ENCODE peak calls at places on chromosomes 11 and 22, in four cellular contexts. Z is trophoblast cell, O is neuronal stem cell, S is H1. C is an unnamed sample.

GRCh38 chr22:31346733-31347250 is 646 bp upstream of the PATZ1 start:
- DNase-seq in Z (peak), O (peak), S (no peak), C (peak)

GRCh38 chr11:8698379-8698851 is 15.8 kb downstream of the RPL27A start:
- DNase-seq in Z (no peak), O (no peak), S (no peak), C (no peak)

GRCh38 chr11:101553891-101554292 is 29.9 kb downstream of the TRPC6 start:
- DNase-seq in S (no peak), Z (peak), O (no peak), C (peak)

GRCh38 chr11:119262668-119263351 is 54.1 kb downstream of the MCAM start:
- DNase-seq in Z (no peak), O (no peak), S (no peak), C (peak)

GRCh38 chr22:17430298-17430900 is 61.1 kb downstream of the CECR2 start:
- DNase-seq in O (no peak), S (no peak), Z (no peak), C (no peak)

GRCh38 chr11:71491531-71492329 is 35.3 kb upstream of the KRTAP5-7 start:
- DNase-seq in Z (no peak), O (no peak), S (no peak), C (no peak)

GRCh38 chr22:37906364-37907008 is 389 bp downstream of the MICALL1 start:
- DNase-seq in Z (no peak), O (no peak), S (no peak), C (peak)

GRCh38 chr11:11056749-11057471 is 199.1 kb upstream of the ZBED5 start:
- DNase-seq in O (no peak), S (no peak), Z (no peak), C (no peak)

GRCh38 chr22:37661160-37661924 is 2.8 kb downstream of the PDXP start:
- DNase-seq in S (no peak), O (no peak), Z (peak), C (peak)

GRCh38 chr22:46066691-46067090 is 83.6 kb upstream of the PPARA start:
- DNase-seq in S (no peak), O (no peak), Z (no peak), C (no peak)

GRCh38 chr22:46612904-46613605 is 7.1 kb upstream of the GRAMD4 start:
- DNase-seq in S (no peak), O (no peak), Z (no peak), C (peak)

GRCh38 chr11:96342131-96342970 is 644 bp downstream of the MAML2 start:
- DNase-seq in Z (no peak), O (peak), S (no peak), C (no peak)

GRCh38 chr11:18312663-18313420 is 9.1 kb downstream of the HPS5 start:
- DNase-seq in S (no peak), O (no peak), Z (peak), C (peak)

GRCh38 chr11:69374110-69374981 is 80.4 kb downstream of the MYEOV start:
- DNase-seq in S (no peak), O (no peak), Z (no peak), C (no peak)

GRCh38 chr11:27795955-27796861 is 96.0 kb upstream of the BDNF start:
- DNase-seq in S (peak), Z (no peak), O (peak), C (peak)

GRCh38 chr11:111541209-111542061 is 915 bp downstream of the LAYN start:
- DNase-seq in S (no peak), O (peak), Z (peak), C (peak)

GRCh38 chr22:18100781-18101180 is 9.8 kb upstream of the TUBA8 start:
- DNase-seq in S (no peak), Z (no peak), O (no peak), C (no peak)

GRCh38 chr22:37659897-37660708 is 1.6 kb downstream of the PDXP start:
- DNase-seq in S (no peak), Z (no peak), O (no peak), C (no peak)

GRCh38 chr22:19766235-19766505 is 5.6 kb downstream of the TBX1 start:
- DNase-seq in S (no peak), O (no peak), Z (peak), C (no peak)

GRCh38 chr22:23181763-23182288 is 1.5 kb downstream of the BCR start:
- DNase-seq in Z (no peak), O (no peak), S (no peak), C (no peak)

GRCh38 chr11:30206249-30206996 is 24.4 kb upstream of the FSHB start:
- DNase-seq in O (no peak), Z (no peak), S (no peak), C (no peak)

GRCh38 chr11:5275369-5276110 is 5.8 kb upstream of the HBE1 start:
- DNase-seq in O (no peak), Z (no peak), S (no peak), C (peak)

GRCh38 chr22:44684506-44685383 is 17.3 kb upstream of the PRR5 start:
- DNase-seq in Z (peak), S (peak), O (peak), C (peak)

GRCh38 chr11:5986885-5987284 is at the start of gene OR52L1:
- DNase-seq in S (no peak), O (no peak), Z (no peak), C (no peak)

GRCh38 chr11:125372911-125373310 is 123.2 kb downstream of the FEZ1 start:
- DNase-seq in Z (no peak), S (no peak), O (no peak), C (no peak)

GRCh38 chr22:47371263-47372090 is 609.0 kb downstream of the TBC1D22A start:
- DNase-seq in Z (no peak), O (no peak), S (no peak), C (no peak)

GRCh38 chr11:117144477-117145392 is 648 bp downstream of the PAFAH1B2 start:
- DNase-seq in S (no peak), Z (peak), O (peak), C (peak)

GRCh38 chr22:36439481-36440271 is 41.8 kb downstream of the TXN2 start:
- DNase-seq in Z (peak), S (no peak), O (no peak), C (peak)

GRCh38 chr22:26883393-26883792 is 226.0 kb downstream of the MIAT start:
- DNase-seq in O (no peak), S (no peak), Z (no peak), C (no peak)

GRCh38 chr11:86460461-86461404 is 86.0 kb downstream of the CCDC81 start:
- DNase-seq in S (no peak), O (no peak), Z (no peak), C (peak)

GRCh38 chr22:49936973-49937757 is 18.7 kb downstream of the CRELD2 start:
- DNase-seq in S (no peak), O (no peak), Z (no peak), C (peak)

GRCh38 chr22:49592780-49593501 is 234.7 kb downstream of the BRD1 start:
- DNase-seq in Z (no peak), O (no peak), S (no peak), C (no peak)

GRCh38 chr11:1298695-1299492 is 10.5 kb downstream of the TOLLIP start:
- DNase-seq in S (no peak), Z (peak), O (no peak), C (peak)

GRCh38 chr11:112291191-112291590 is 30.5 kb upstream of the PLET1 start:
- DNase-seq in O (no peak), S (no peak), Z (no peak), C (no peak)

GRCh38 chr11:8512547-8512946 is 81.5 kb downstream of the STK33 start:
- DNase-seq in Z (no peak), O (no peak), S (no peak), C (no peak)

GRCh38 chr11:128458316-128458715 is 129.0 kb downstream of the ETS1 start:
- DNase-seq in Z (peak), O (no peak), S (no peak), C (peak)

GRCh38 chr22:45917146-45917545 is 59.8 kb downstream of the WNT7B start:
- DNase-seq in S (no peak), Z (no peak), O (no peak), C (no peak)

GRCh38 chr11:65066805-65067291 is 8.5 kb upstream of the NAALADL1 start:
- DNase-seq in Z (no peak), O (no peak), S (no peak), C (no peak)

GRCh38 chr11:65067446-65067845 is 9.1 kb upstream of the NAALADL1 start:
- DNase-seq in S (no peak), Z (no peak), O (no peak), C (no peak)

GRCh38 chr11:65066315-65066714 is 8.0 kb upstream of the NAALADL1 start:
- DNase-seq in Z (no peak), O (no peak), S (no peak), C (no peak)

GRCh38 chr11:65064847-65065240 is 6.5 kb upstream of the NAALADL1 start:
- DNase-seq in O (no peak), Z (no peak), S (no peak), C (no peak)

GRCh38 chr11:65065898-65066297 is 7.5 kb upstream of the NAALADL1 start:
- DNase-seq in O (no peak), S (no peak), Z (no peak), C (no peak)
- H2BK12ac ChIP-seq in O (no peak), S (peak), Z (no peak), C (no peak)

DNA sequence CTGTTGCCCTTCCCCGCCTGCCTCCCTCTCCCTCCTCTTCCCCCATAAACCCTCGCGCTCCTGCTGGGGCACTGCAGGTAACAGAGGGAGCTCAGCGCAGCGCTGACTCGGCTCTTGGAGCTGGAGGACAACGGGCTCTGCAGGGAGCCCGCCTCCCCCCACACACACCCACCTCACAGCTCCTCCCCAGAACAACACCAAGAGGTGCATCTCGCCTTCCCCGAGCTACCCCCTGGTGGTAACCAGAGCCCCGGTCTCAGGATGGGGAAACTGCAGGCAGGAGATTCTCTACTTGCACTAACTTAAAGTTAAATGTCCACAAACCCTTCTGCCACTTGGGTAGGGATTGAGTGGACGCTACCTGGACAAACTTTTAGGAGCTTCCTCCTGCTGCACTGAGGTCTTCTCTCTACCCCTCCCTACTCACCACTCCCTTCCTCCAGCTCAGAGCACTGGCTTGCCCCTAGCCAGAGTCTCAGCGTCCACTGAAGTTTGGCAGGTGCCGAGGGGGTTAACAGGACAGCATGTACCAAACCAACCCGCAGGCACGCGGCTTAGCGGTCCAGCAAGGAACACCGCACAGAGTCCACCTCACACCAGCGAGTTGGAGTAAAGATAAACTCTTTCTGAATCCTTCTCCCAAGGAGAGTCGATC is 4.0 kb upstream of the SCN4B start:
- DNase-seq in S (no peak), Z (no peak), O (no peak), C (no peak)
- H3K4me3 ChIP-seq in S (peak), Z (peak), O (no peak), C (no peak)

GRCh38 chr22:41521166-41521565 is 23.1 kb downstream of the POLR3H start:
- DNase-seq in Z (no peak), O (no peak), S (no peak), C (no peak)
- H2BK12ac ChIP-seq in Z (no peak), O (no peak), S (no peak), C (no peak)

GRCh38 chr11:65224939-65225283 is 36.9 kb upstream of the POLA2 start:
- DNase-seq in O (no peak), Z (peak), S (no peak), C (peak)
- H3K4me3 ChIP-seq in O (no peak), Z (no peak), S (no peak), C (no peak)

DNA sequence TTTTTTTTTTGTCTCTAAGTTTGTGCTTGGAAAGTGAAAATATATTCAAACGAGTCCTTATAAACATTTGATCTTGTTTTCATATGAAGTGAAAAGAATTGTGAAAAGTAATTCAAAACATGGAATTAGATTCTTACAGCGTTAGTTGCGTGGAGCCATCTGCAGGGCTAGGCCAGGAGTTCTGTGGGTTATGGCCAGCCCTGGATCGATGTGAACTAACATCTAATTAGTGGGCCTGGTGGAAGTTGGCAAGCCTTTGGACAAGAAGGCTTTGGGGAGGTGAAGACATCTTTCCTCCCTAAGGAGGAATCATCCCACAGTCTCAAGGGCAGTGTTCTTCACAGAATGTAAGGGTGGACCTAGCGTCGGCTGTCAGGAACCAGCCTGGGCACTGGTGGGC is 37.3 kb downstream of the PARVA start:
- DNase-seq in Z (no peak), S (no peak), O (no peak), C (no peak)
- H2BK12ac ChIP-seq in Z (peak), S (no peak), O (no peak), C (no peak)

GRCh38 chr11:47765086-47765485 is 2.1 kb downstream of the FNBP4 start:
- DNase-seq in Z (peak), S (no peak), O (no peak), C (no peak)
- H3K4me3 ChIP-seq in Z (no peak), S (no peak), O (no peak), C (peak)

GRCh38 chr11:61853698-61854169 is 25.6 kb downstream of the FADS2 start:
- DNase-seq in Z (no peak), O (no peak), S (no peak), C (no peak)

GRCh38 chr11:61854966-61855714 is 27.0 kb downstream of the FADS2 start:
- DNase-seq in Z (no peak), S (no peak), O (no peak), C (no peak)

GRCh38 chr11:61860054-61860903 is 31.1 kb downstream of the FADS3 start:
- DNase-seq in O (no peak), Z (no peak), S (no peak), C (no peak)

GRCh38 chr11:61854206-61854875 is 26.2 kb downstream of the FADS2 start:
- DNase-seq in Z (no peak), S (no peak), O (no peak), C (no peak)

GRCh38 chr11:61855939-61856730 is 28.0 kb downstream of the FADS2 start:
- DNase-seq in Z (no peak), O (no peak), S (no peak), C (no peak)
- H2BK12ac ChIP-seq in Z (no peak), O (no peak), S (no peak), C (no peak)